ENCODE peak calls at places on chromosome 2, in four cellular contexts. One of them, this sample, is unnamed.

GRCh38 chr2:108573070-108573469 is 38.8 kb downstream of the LIMS1 start:
- DNase-seq in K562: no peak
- DNase-seq in IMR-90: peak; percentile 82
- DNase-seq in endothelial cell of umbilical vein: no peak
- DNase-seq in this sample: no peak

GRCh38 chr2:16716944-16717343 is 51.3 kb upstream of the CYRIA start:
- DNase-seq in IMR-90: no peak
- DNase-seq in K562: no peak
- DNase-seq in endothelial cell of umbilical vein: no peak
- DNase-seq in this sample: no peak

GRCh38 chr2:16765356-16765755 is 99.7 kb upstream of the CYRIA start:
- DNase-seq in IMR-90: no peak
- DNase-seq in endothelial cell of umbilical vein: no peak
- DNase-seq in K562: no peak
- DNase-seq in this sample: no peak

GRCh38 chr2:233098615-233099014 is 38.5 kb downstream of the INPP5D start:
- DNase-seq in K562: peak; percentile 28
- DNase-seq in endothelial cell of umbilical vein: no peak
- DNase-seq in IMR-90: peak; percentile 5
- DNase-seq in this sample: no peak

GRCh38 chr2:218829868-218830451 is 1.6 kb downstream of the PRKAG3 start:
- DNase-seq in endothelial cell of umbilical vein: no peak
- DNase-seq in IMR-90: no peak
- DNase-seq in K562: no peak
- DNase-seq in this sample: no peak

GRCh38 chr2:109066501-109066900 is 62.5 kb upstream of the SH3RF3 start:
- DNase-seq in IMR-90: no peak
- DNase-seq in K562: no peak
- DNase-seq in endothelial cell of umbilical vein: no peak
- DNase-seq in this sample: no peak

GRCh38 chr2:556494-556893 is 120.7 kb downstream of the TMEM18 start:
- DNase-seq in endothelial cell of umbilical vein: no peak
- DNase-seq in K562: no peak
- DNase-seq in IMR-90: no peak
- DNase-seq in this sample: no peak

GRCh38 chr2:152406119-152406835 is 71.3 kb downstream of the FMNL2 start:
- DNase-seq in IMR-90: no peak
- DNase-seq in K562: no peak
- DNase-seq in endothelial cell of umbilical vein: peak; percentile 44
- DNase-seq in this sample: no peak

GRCh38 chr2:98503481-98504096 is 58.9 kb downstream of the INPP4A start:
- DNase-seq in IMR-90: peak; percentile 50
- DNase-seq in K562: no peak
- DNase-seq in endothelial cell of umbilical vein: no peak
- DNase-seq in this sample: no peak

GRCh38 chr2:215479536-215480240 is 43.8 kb upstream of the FN1 start:
- DNase-seq in endothelial cell of umbilical vein: peak; percentile 12
- DNase-seq in IMR-90: no peak
- DNase-seq in K562: no peak
- DNase-seq in this sample: no peak

GRCh38 chr2:74694281-74694680 is 40.2 kb downstream of the SEMA4F start:
- DNase-seq in endothelial cell of umbilical vein: no peak
- DNase-seq in K562: no peak
- DNase-seq in IMR-90: no peak
- DNase-seq in this sample: no peak

GRCh38 chr2:76599732-76600368 is 889.1 kb upstream of the GCFC2 start:
- DNase-seq in endothelial cell of umbilical vein: peak; percentile 73
- DNase-seq in K562: peak; percentile 74
- DNase-seq in IMR-90: peak; percentile 67
- DNase-seq in this sample: peak; percentile 43

GRCh38 chr2:85702172-85702571 is 8.0 kb downstream of the GNLY start:
- DNase-seq in endothelial cell of umbilical vein: peak; percentile 59
- DNase-seq in IMR-90: peak; percentile 85
- DNase-seq in K562: no peak
- DNase-seq in this sample: no peak
- TF ChIP-seq FOS in endothelial cell of umbilical vein: peak; percentile 93
- TF ChIP-seq FOS in IMR-90: peak; percentile 98
- TF ChIP-seq FOS in K562: no peak
- TF ChIP-seq FOS in this sample: no peak

GRCh38 chr2:56185582-56186046 is 1.8 kb downstream of the CCDC85A start:
- DNase-seq in endothelial cell of umbilical vein: peak; percentile 87
- DNase-seq in K562: no peak
- DNase-seq in IMR-90: no peak
- DNase-seq in this sample: no peak

GRCh38 chr2:56184500-56184996 is 758 bp downstream of the CCDC85A start:
- DNase-seq in IMR-90: no peak
- DNase-seq in K562: peak; percentile 9
- DNase-seq in endothelial cell of umbilical vein: peak; percentile 46
- DNase-seq in this sample: no peak

GRCh38 chr2:56185101-56185581 is 1.4 kb downstream of the CCDC85A start:
- DNase-seq in IMR-90: no peak
- DNase-seq in K562: no peak
- DNase-seq in endothelial cell of umbilical vein: no peak
- DNase-seq in this sample: no peak

GRCh38 chr2:56182420-56182819 is 1.4 kb upstream of the CCDC85A start:
- DNase-seq in K562: no peak
- DNase-seq in endothelial cell of umbilical vein: no peak
- DNase-seq in IMR-90: no peak
- DNase-seq in this sample: no peak

DNA sequence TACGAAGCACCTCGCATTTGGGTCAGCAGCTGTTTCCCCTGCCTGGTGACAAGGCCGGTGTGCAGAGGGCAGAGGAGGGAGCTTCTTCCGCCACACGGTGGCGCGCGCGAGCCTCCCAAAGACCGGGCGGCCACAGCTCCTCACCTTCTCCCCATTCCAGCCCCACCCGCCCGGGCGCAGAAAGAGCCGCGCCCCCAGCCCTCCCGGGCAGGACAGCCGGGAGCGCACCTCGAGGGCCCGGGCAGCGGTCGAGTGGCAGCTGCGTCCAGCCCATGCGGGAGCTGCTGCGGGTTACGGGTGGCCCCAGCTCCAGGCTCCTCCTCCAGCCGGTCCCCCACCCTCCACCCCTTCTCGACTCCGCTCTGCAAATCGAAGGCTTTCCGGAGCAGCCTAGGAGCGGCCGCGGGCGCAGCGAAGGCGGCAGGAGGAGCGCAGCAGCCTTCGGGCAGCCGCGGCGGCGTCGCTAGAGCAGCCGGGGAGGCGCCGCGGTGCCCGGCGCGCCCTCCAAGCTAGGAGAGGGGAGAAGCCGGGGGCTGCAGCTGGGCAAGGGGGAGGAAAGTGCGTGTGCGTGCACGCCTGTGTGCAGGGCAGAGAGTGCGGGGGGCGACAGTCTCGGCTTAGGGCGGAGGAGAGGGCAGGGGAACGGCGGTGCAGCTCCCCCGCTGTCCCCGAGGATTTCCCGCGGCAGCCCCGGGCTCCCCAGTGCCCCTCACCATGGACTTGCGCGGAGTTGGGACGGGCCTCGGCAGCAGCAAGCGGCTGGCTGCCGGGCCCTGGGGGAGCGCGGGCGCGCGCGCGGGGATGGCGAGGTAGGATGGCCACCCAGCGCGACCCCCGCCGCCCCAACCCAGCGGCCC is at the start of gene CCDC85A:
- DNase-seq in K562: peak; percentile 85
- DNase-seq in IMR-90: peak; percentile 55
- DNase-seq in endothelial cell of umbilical vein: peak; percentile 86
- DNase-seq in this sample: no peak
- TF ChIP-seq FOS in K562: no peak
- TF ChIP-seq FOS in IMR-90: no peak
- TF ChIP-seq FOS in endothelial cell of umbilical vein: no peak
- TF ChIP-seq FOS in this sample: no peak

DNA sequence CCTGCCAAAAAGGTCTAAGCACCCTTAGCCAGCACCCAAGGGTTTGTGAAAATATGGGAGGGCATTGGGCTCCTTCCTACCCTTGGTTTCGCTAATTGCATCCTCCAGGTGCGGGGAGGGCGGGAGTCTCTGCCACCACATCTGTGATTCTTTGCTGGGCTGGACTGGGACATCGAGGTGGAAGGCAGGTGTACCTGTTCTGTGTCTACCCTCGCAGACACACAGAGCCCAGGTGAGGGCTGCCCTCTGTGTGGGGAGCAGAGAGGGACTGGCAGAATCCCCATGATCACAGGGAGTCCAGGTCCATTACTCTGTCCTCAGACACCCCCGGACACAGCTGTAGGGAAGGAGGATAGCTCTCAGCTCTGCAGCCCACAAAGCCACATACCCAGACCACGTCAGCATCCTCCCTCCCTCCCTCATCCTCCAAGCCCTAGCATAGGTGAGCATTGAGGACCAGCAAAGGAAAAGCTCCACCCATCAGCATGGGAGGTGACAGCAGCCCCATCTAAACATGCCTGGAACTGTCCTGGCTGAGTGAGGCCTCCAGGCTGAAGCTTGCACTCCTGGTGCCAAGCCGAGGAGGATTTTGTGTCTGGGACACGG is 49.8 kb downstream of the PLB1 start:
- DNase-seq in IMR-90: no peak
- DNase-seq in endothelial cell of umbilical vein: no peak
- DNase-seq in K562: no peak
- DNase-seq in this sample: no peak
- TF ChIP-seq FOS in IMR-90: no peak
- TF ChIP-seq FOS in endothelial cell of umbilical vein: no peak
- TF ChIP-seq FOS in K562: no peak
- TF ChIP-seq FOS in this sample: no peak

GRCh38 chr2:172701250-172701649 is 34.4 kb upstream of the RAPGEF4 start:
- DNase-seq in endothelial cell of umbilical vein: peak; percentile 58
- DNase-seq in IMR-90: peak; percentile 92
- DNase-seq in K562: no peak
- DNase-seq in this sample: no peak
- TF ChIP-seq FOS in endothelial cell of umbilical vein: peak; percentile 41
- TF ChIP-seq FOS in IMR-90: peak; percentile 43
- TF ChIP-seq FOS in K562: no peak
- TF ChIP-seq FOS in this sample: no peak

GRCh38 chr2:177983183-177983788 is 89.3 kb downstream of the PDE11A start:
- DNase-seq in K562: peak; percentile 76
- DNase-seq in endothelial cell of umbilical vein: peak; percentile 53
- DNase-seq in IMR-90: peak; percentile 71
- DNase-seq in this sample: no peak

GRCh38 chr2:177989029-177989885 is 83.3 kb downstream of the PDE11A start:
- DNase-seq in K562: no peak
- DNase-seq in endothelial cell of umbilical vein: peak; percentile 11
- DNase-seq in IMR-90: peak; percentile 68
- DNase-seq in this sample: no peak

GRCh38 chr2:177984739-177985138 is 87.8 kb downstream of the PDE11A start:
- DNase-seq in K562: no peak
- DNase-seq in endothelial cell of umbilical vein: no peak
- DNase-seq in IMR-90: peak; percentile 32
- DNase-seq in this sample: no peak
- TF ChIP-seq FOS in K562: no peak
- TF ChIP-seq FOS in endothelial cell of umbilical vein: no peak
- TF ChIP-seq FOS in IMR-90: no peak
- TF ChIP-seq FOS in this sample: no peak

DNA sequence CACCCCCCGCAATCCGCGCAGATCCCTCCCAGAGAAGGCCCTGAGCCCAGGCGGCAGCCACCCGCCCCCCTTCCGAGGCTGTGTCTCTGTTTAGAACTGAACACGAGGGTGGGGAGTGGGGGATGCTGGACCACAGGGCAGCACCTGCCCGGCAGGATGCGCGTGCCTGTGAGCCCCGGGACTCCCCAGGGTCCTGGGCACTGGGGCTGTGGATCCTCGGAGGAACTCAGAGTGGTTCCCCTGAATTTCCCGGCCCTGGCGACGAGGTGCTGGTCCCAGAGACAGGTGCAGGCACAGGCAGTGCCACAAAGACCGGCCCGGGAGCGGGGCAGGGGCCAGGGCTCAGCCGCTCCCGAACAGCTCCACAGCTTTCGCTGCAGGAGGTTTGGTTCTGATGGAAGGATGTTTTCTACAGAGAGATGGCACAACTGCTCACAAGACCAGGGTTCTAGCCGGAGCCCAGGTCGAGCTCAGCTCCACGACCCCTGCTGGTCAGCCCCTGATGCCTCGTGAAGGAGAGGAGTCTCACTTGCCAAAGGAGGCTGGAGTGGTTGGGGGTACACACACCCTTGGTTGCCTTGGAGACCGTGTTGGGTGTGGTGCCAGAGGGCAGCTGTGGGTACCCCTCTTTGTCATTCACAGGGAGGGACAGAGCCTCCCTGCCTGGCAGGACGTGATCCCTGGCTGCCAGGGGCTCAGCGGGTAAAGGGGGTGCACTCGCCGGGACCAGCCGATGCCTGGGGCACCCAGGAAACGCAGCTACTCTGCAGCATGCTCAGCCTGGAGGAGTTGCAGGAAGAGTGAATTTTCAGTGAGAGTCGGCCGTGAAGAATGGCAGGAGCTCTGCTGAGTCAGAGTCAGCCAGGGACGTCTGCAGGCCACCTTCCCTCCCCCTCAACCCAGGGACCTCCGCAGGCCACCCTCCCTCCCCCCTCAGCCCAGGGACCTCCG is 4.4 kb upstream of the NEU4 start:
- DNase-seq in endothelial cell of umbilical vein: no peak
- DNase-seq in IMR-90: no peak
- DNase-seq in K562: peak; percentile 84
- DNase-seq in this sample: no peak
- TF ChIP-seq FOS in endothelial cell of umbilical vein: no peak
- TF ChIP-seq FOS in IMR-90: no peak
- TF ChIP-seq FOS in K562: no peak
- TF ChIP-seq FOS in this sample: no peak

GRCh38 chr2:180572346-180572745 is 408.1 kb upstream of the UBE2E3 start:
- DNase-seq in endothelial cell of umbilical vein: no peak
- DNase-seq in IMR-90: peak; percentile 21
- DNase-seq in K562: no peak
- DNase-seq in this sample: no peak

GRCh38 chr2:180577567-180577966 is 402.8 kb upstream of the UBE2E3 start:
- DNase-seq in K562: no peak
- DNase-seq in IMR-90: no peak
- DNase-seq in endothelial cell of umbilical vein: no peak
- DNase-seq in this sample: no peak

GRCh38 chr2:180570864-180571263 is 409.5 kb upstream of the UBE2E3 start:
- DNase-seq in K562: no peak
- DNase-seq in IMR-90: no peak
- DNase-seq in endothelial cell of umbilical vein: no peak
- DNase-seq in this sample: no peak

GRCh38 chr2:180571559-180571958 is 408.8 kb upstream of the UBE2E3 start:
- DNase-seq in K562: no peak
- DNase-seq in IMR-90: peak; percentile 77
- DNase-seq in endothelial cell of umbilical vein: no peak
- DNase-seq in this sample: no peak

DNA sequence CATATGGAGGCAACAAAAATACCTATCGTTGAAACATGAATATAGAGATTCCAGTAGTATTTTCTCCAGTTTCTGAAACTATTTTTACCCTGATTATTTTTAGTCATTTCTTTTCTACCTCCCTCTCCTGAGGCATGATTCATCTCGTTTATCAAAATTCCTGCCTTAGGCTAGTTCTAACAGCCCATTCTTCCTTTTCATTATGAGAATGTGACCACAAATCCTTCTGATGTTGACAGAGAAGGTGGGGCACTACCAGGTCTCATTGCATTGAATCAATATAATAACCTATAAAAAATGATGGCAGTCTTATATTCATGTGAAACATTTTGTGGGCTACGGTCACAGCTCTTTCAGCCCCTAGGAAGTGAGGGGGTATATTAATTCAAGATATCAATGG is 406.5 kb upstream of the UBE2E3 start:
- DNase-seq in endothelial cell of umbilical vein: no peak
- DNase-seq in K562: no peak
- DNase-seq in IMR-90: peak; percentile 37
- DNase-seq in this sample: no peak
- TF ChIP-seq FOS in endothelial cell of umbilical vein: no peak
- TF ChIP-seq FOS in K562: no peak
- TF ChIP-seq FOS in IMR-90: no peak
- TF ChIP-seq FOS in this sample: no peak